ENCODE peak calls at places on chromosome 6, in nine cellular contexts. T, V, K, R, U, M, O, L and N are unnamed samples.

GRCh38 chr6:2127484-2127911 is 117.9 kb downstream of the GMDS start:
- DNase-seq in T (no peak), V (no peak), K (no peak), R (no peak), U (no peak), M (peak), O (no peak), L (no peak), N (no peak)

GRCh38 chr6:71727632-71728294 is 158.6 kb upstream of the RIMS1 start:
- DNase-seq in T (no peak), V (no peak), K (no peak), R (no peak), U (no peak), M (no peak), O (no peak), L (no peak), N (no peak)

GRCh38 chr6:3825331-3825831 is 23.8 kb upstream of the FAM50B start:
- DNase-seq in T (no peak), V (no peak), K (no peak), R (peak), U (peak), M (no peak), O (no peak), L (peak), N (no peak)

GRCh38 chr6:137693737-137694136 is 173.3 kb upstream of the TNFAIP3 start:
- DNase-seq in T (no peak), V (no peak), K (no peak), R (no peak), U (no peak), M (no peak), O (no peak), L (no peak), N (no peak)

GRCh38 chr6:135280375-135281136 is 99.4 kb downstream of the MYB start:
- DNase-seq in T (peak), V (peak), K (no peak), R (no peak), U (no peak), M (no peak), O (no peak), L (no peak), N (no peak)

GRCh38 chr6:140372064-140372463 is 997.6 kb upstream of the CITED2 start:
- DNase-seq in T (no peak), V (peak), K (no peak), R (no peak), U (no peak), M (no peak), O (no peak), L (no peak), N (no peak)

GRCh38 chr6:135087803-135088202 is 33.2 kb upstream of the HBS1L start:
- DNase-seq in T (peak), V (no peak), K (no peak), R (no peak), U (no peak), M (peak), O (no peak), L (no peak), N (no peak)

GRCh38 chr6:93419304-93420162 is at the start of gene EPHA7:
- DNase-seq in T (no peak), V (peak), K (peak), R (peak), U (peak), M (peak), O (peak), L (peak), N (peak)

GRCh38 chr6:18269253-18269652 is 4.9 kb upstream of the DEK start:
- DNase-seq in T (peak), V (peak), K (peak), R (no peak), U (no peak), M (no peak), O (no peak), L (peak), N (no peak)

GRCh38 chr6:112575309-112575834 is 228.2 kb downstream of the RFPL4B start:
- DNase-seq in T (no peak), V (no peak), K (no peak), R (no peak), U (no peak), M (no peak), O (no peak), L (no peak), N (no peak)

GRCh38 chr6:136315594-136315993 is 25.9 kb upstream of the BCLAF1 start:
- DNase-seq in T (no peak), V (no peak), K (no peak), R (no peak), U (no peak), M (no peak), O (no peak), L (no peak), N (no peak)

GRCh38 chr6:112031956-112032355 is 21.9 kb upstream of the CCN6 start:
- DNase-seq in T (no peak), V (no peak), K (no peak), R (no peak), U (no peak), M (no peak), O (no peak), L (no peak), N (no peak)

GRCh38 chr6:138588805-138589434 is 89.6 kb upstream of the NHSL1 start:
- DNase-seq in T (peak), V (peak), K (peak), R (peak), U (peak), M (peak), O (no peak), L (peak), N (peak)

GRCh38 chr6:21665436-21666199 is 72.1 kb downstream of the SOX4 start:
- DNase-seq in T (no peak), V (no peak), K (no peak), R (peak), U (no peak), M (no peak), O (no peak), L (no peak), N (no peak)

GRCh38 chr6:33927551-33927950 is 123.7 kb upstream of the MLN start:
- DNase-seq in T (no peak), V (no peak), K (no peak), R (peak), U (no peak), M (no peak), O (no peak), L (peak), N (peak)

GRCh38 chr6:135440087-135440792 is 57.3 kb downstream of the AHI1 start:
- DNase-seq in T (peak), V (no peak), K (no peak), R (no peak), U (no peak), M (peak), O (no peak), L (no peak), N (no peak)

GRCh38 chr6:45423901-45424627 is 46.3 kb upstream of the SUPT3H start:
- DNase-seq in T (no peak), V (no peak), K (no peak), R (no peak), U (peak), M (no peak), O (no peak), L (no peak), N (no peak)

GRCh38 chr6:105402090-105402980 is 547 bp downstream of the PREP start:
- DNase-seq in T (no peak), V (peak), K (peak), R (peak), U (no peak), M (no peak), O (no peak), L (no peak), N (no peak)

GRCh38 chr6:119096683-119097310 is 18.3 kb upstream of the FAM184A start:
- DNase-seq in T (no peak), V (no peak), K (no peak), R (peak), U (peak), M (no peak), O (no peak), L (peak), N (no peak)

GRCh38 chr6:21893778-21894177 is 300.2 kb downstream of the SOX4 start:
- DNase-seq in T (no peak), V (no peak), K (no peak), R (no peak), U (no peak), M (no peak), O (no peak), L (peak), N (no peak)